ENCODE peak calls at places on chromosomes 7 and 10, in ten cellular contexts. F, P, S, R, X, K, T, M, B and N are unnamed samples.

GRCh38 chr7:18570890-18571478 is 75.4 kb downstream of the HDAC9 start:
- DNase-seq in F (no peak), P (no peak), S (peak), R (peak), X (no peak), K (peak), T (no peak), M (peak), B (peak), N (peak)

GRCh38 chr7:107661081-107661864 is 645 bp downstream of the SLC26A4 start:
- DNase-seq in F (no peak), P (peak), S (peak), R (peak), X (no peak), K (peak), T (peak), M (no peak), B (no peak), N (peak)

GRCh38 chr10:62083868-62084267 is 182.4 kb downstream of the ARID5B start:
- DNase-seq in F (peak), P (peak), S (peak), R (peak), X (no peak), K (peak), T (no peak), M (no peak), B (no peak), N (peak)

GRCh38 chr7:86928308-86928707 is 131.1 kb downstream of the ELAPOR2 start:
- DNase-seq in F (no peak), P (no peak), S (no peak), R (no peak), X (no peak), K (no peak), T (no peak), M (no peak), B (no peak), N (no peak)

GRCh38 chr7:12111461-12112405 is 99.4 kb upstream of the TMEM106B start:
- DNase-seq in F (no peak), P (no peak), S (peak), R (peak), X (no peak), K (peak), T (no peak), M (no peak), B (no peak), N (no peak)

GRCh38 chr7:92874567-92874966 is 38.2 kb upstream of the CDK6 start:
- DNase-seq in F (no peak), P (no peak), S (peak), R (peak), X (no peak), K (peak), T (no peak), M (no peak), B (peak), N (no peak)

GRCh38 chr7:153402721-153403541 is 643.4 kb downstream of the ACTR3B start:
- DNase-seq in F (no peak), P (no peak), S (no peak), R (no peak), X (no peak), K (no peak), T (no peak), M (no peak), B (no peak), N (no peak)

GRCh38 chr7:30154111-30154587 is 19.4 kb downstream of the MTURN start:
- DNase-seq in F (no peak), P (no peak), S (no peak), R (no peak), X (no peak), K (no peak), T (no peak), M (peak), B (no peak), N (no peak)

GRCh38 chr7:116177009-116177408 is 33.3 kb upstream of the TES start:
- DNase-seq in F (peak), P (no peak), S (peak), R (peak), X (no peak), K (peak), T (no peak), M (no peak), B (no peak), N (no peak)

GRCh38 chr10:44907576-44907975 is 3.6 kb upstream of the TMEM72 start:
- DNase-seq in F (no peak), P (no peak), S (no peak), R (no peak), X (no peak), K (no peak), T (no peak), M (no peak), B (no peak), N (no peak)

GRCh38 chr10:454860-455259 is 234.6 kb downstream of the DIP2C start:
- DNase-seq in F (peak), P (no peak), S (peak), R (peak), X (no peak), K (peak), T (no peak), M (no peak), B (peak), N (no peak)

GRCh38 chr7:117993377-117994003 is 120.2 kb upstream of the CTTNBP2 start:
- DNase-seq in F (peak), P (no peak), S (peak), R (peak), X (no peak), K (peak), T (no peak), M (peak), B (peak), N (no peak)